ENCODE peak calls at places on chromosomes 16 and 17, in five cellular contexts. B, F, T, X and A are unnamed samples.

GRCh38 chr17:5055543-5055942 is 20.3 kb upstream of the SLC52A1 start:
- DNase-seq in B (no peak), F (no peak), T (no peak), X (no peak), A (no peak)

GRCh38 chr16:54587176-54587515 is 300.6 kb upstream of the IRX3 start:
- DNase-seq in B (no peak), F (no peak), T (no peak), X (no peak), A (no peak)

GRCh38 chr16:31842864-31843263 is 30.7 kb upstream of the ZNF267 start:
- DNase-seq in B (no peak), F (no peak), T (no peak), X (no peak), A (no peak)

GRCh38 chr16:7408700-7409340 is 76.2 kb downstream of the RBFOX1 start:
- DNase-seq in B (no peak), F (no peak), T (no peak), X (no peak), A (no peak)

GRCh38 chr17:40290629-40291296 is 3.1 kb downstream of the CDC6 start:
- DNase-seq in B (peak), F (no peak), T (no peak), X (peak), A (no peak)

GRCh38 chr16:75750516-75750915 is 24.2 kb upstream of the CPHXL start:
- DNase-seq in B (no peak), F (no peak), T (no peak), X (no peak), A (no peak)

GRCh38 chr16:73152731-73153130 is 104.8 kb upstream of the ZFHX3 start:
- DNase-seq in B (no peak), F (no peak), T (no peak), X (no peak), A (no peak)

GRCh38 chr17:10081571-10082169 is 116.7 kb downstream of the GAS7 start:
- DNase-seq in B (no peak), F (no peak), T (no peak), X (no peak), A (no peak)

GRCh38 chr16:85370881-85371651 is 242.1 kb upstream of the GSE1 start:
- DNase-seq in B (no peak), F (peak), T (no peak), X (no peak), A (no peak)

GRCh38 chr16:61676740-61677139 is 359.5 kb downstream of the CDH8 start:
- DNase-seq in B (no peak), F (no peak), T (no peak), X (no peak), A (no peak)

GRCh38 chr16:73058221-73058615 is 10.3 kb upstream of the ZFHX3 start:
- DNase-seq in B (peak), F (no peak), T (no peak), X (no peak), A (peak)

GRCh38 chr17:795276-795675 is 13.1 kb downstream of the MRM3 start:
- DNase-seq in B (no peak), F (no peak), T (no peak), X (no peak), A (no peak)

GRCh38 chr16:85457366-85457765 is 155.8 kb upstream of the GSE1 start:
- DNase-seq in B (no peak), F (no peak), T (no peak), X (no peak), A (no peak)

GRCh38 chr16:25679468-25680010 is 12.2 kb upstream of the HS3ST4 start:
- DNase-seq in B (no peak), F (no peak), T (no peak), X (no peak), A (no peak)

GRCh38 chr17:78890111-78890897 is 12.7 kb downstream of the CEP295NL start:
- DNase-seq in B (no peak), F (peak), T (no peak), X (no peak), A (peak)

GRCh38 chr17:7448461-7448860 is 3.6 kb downstream of the CHRNB1 start:
- DNase-seq in B (no peak), F (no peak), T (no peak), X (no peak), A (no peak)

GRCh38 chr17:3693829-3694231 is 2.1 kb downstream of the P2RX5 start:
- DNase-seq in B (no peak), F (no peak), T (peak), X (no peak), A (peak)

GRCh38 chr16:69626256-69626655 is 60.5 kb downstream of the NFAT5 start:
- DNase-seq in B (peak), F (no peak), T (no peak), X (peak), A (no peak)

GRCh38 chr17:61251939-61252865 is 147.4 kb upstream of the TBX2 start:
- DNase-seq in B (peak), F (peak), T (peak), X (peak), A (no peak)

GRCh38 chr17:4480929-4481898 is 17.5 kb upstream of the SPNS2 start:
- DNase-seq in B (no peak), F (no peak), T (no peak), X (no peak), A (no peak)

GRCh38 chr17:75589017-75589918 is 1.7 kb downstream of the MYO15B start:
- DNase-seq in B (peak), F (peak), T (peak), X (peak), A (peak)

GRCh38 chr16:55710466-55710865 is 54.7 kb downstream of the SLC6A2 start:
- DNase-seq in B (no peak), F (no peak), T (no peak), X (no peak), A (no peak)

GRCh38 chr16:57803413-57803990 is 1.2 kb upstream of the KIFC3 start:
- DNase-seq in B (no peak), F (no peak), T (no peak), X (no peak), A (no peak)

GRCh38 chr16:86618431-86619262 is 40.3 kb downstream of the FOXL1 start:
- DNase-seq in B (no peak), F (no peak), T (no peak), X (no peak), A (no peak)

GRCh38 chr17:19344311-19345066 is 18.0 kb downstream of the B9D1 start:
- DNase-seq in B (no peak), F (no peak), T (no peak), X (no peak), A (no peak)

GRCh38 chr16:371729-372521 is 1.6 kb upstream of the MRPL28 start:
- DNase-seq in B (no peak), F (no peak), T (no peak), X (no peak), A (no peak)

GRCh38 chr16:57256601-57257395 is 11.7 kb downstream of the ARL2BP start:
- DNase-seq in B (no peak), F (no peak), T (no peak), X (no peak), A (no peak)

GRCh38 chr17:76146053-76146875 is 5.2 kb upstream of the FOXJ1 start:
- DNase-seq in B (no peak), F (no peak), T (no peak), X (no peak), A (no peak)

GRCh38 chr16:30060354-30061194 is 5.0 kb upstream of the ALDOA start:
- DNase-seq in B (no peak), F (no peak), T (no peak), X (no peak), A (no peak)

GRCh38 chr17:77140878-77141767 is at the start of gene SEC14L1:
- DNase-seq in B (peak), F (no peak), T (peak), X (no peak), A (peak)

GRCh38 chr17:13541032-13541480 is 60.7 kb downstream of the HS3ST3A1 start:
- DNase-seq in B (peak), F (peak), T (no peak), X (peak), A (no peak)

GRCh38 chr17:56973520-56973919 is 4.4 kb upstream of the SCPEP1 start:
- DNase-seq in B (peak), F (no peak), T (no peak), X (peak), A (no peak)

GRCh38 chr17:41483991-41484826 is 3.3 kb upstream of the KRT35 start:
- DNase-seq in B (no peak), F (no peak), T (no peak), X (peak), A (no peak)

GRCh38 chr17:80822700-80823410 is 168.8 kb upstream of the CHMP6 start:
- DNase-seq in B (no peak), F (no peak), T (no peak), X (no peak), A (no peak)

GRCh38 chr16:27455700-27456099 is 53.7 kb downstream of the IL21R start:
- DNase-seq in B (no peak), F (no peak), T (no peak), X (no peak), A (no peak)